ENCODE peak calls at places on chromosomes 2 and 18, in seven cellular contexts. Z is HCT116, P is SK-N-SH, B is K562, E is H1, F is HepG2, R is GM12878. N is an unnamed sample.

GRCh38 chr2:227036527-227036926 is 127.5 kb downstream of the COL4A4 start:
- DNase-seq in Z (no peak), P (no peak), B (no peak), E (no peak), F (no peak), R (no peak), N (no peak)

GRCh38 chr2:177329035-177329434 is 63.5 kb upstream of the AGPS start:
- DNase-seq in Z (no peak), P (no peak), B (peak; percentile 20), E (no peak), F (no peak), R (no peak), N (no peak)

GRCh38 chr2:216017365-216017764 is 4.0 kb upstream of the MREG start:
- DNase-seq in Z (no peak), P (peak; percentile 63), B (no peak), E (no peak), F (no peak), R (peak; percentile 68), N (no peak)

GRCh38 chr2:126751477-126751876 is 95.5 kb downstream of the GYPC start:
- DNase-seq in Z (no peak), P (no peak), B (no peak), E (no peak), F (no peak), R (no peak), N (no peak)

GRCh38 chr2:128410758-128411215 is 92.1 kb upstream of the HS6ST1 start:
- DNase-seq in Z (no peak), P (peak; percentile 19), B (no peak), E (no peak), F (no peak), R (no peak), N (no peak)

GRCh38 chr2:109510136-109511028 is 103.4 kb downstream of the SEPTIN10 start:
- DNase-seq in Z (peak; percentile 50), P (peak; percentile 87), B (peak; percentile 70), E (peak; percentile 21), F (peak; percentile 75), R (peak; percentile 27), N (peak; percentile 71)

GRCh38 chr2:12432985-12433640 is 283.6 kb upstream of the TRIB2 start:
- DNase-seq in Z (no peak), P (no peak), B (no peak), E (no peak), F (no peak), R (no peak), N (no peak)

GRCh38 chr18:35993013-35993412 is 20.5 kb downstream of the RMP24 start:
- DNase-seq in Z (no peak), P (no peak), B (no peak), E (no peak), F (no peak), R (no peak), N (no peak)

GRCh38 chr2:208466133-208466919 is 59.7 kb downstream of the PTH2R start:
- DNase-seq in Z (peak; percentile 44), P (peak; percentile 34), B (peak; percentile 53), E (peak; percentile 10), F (peak; percentile 61), R (no peak), N (peak; percentile 55)

GRCh38 chr2:177334940-177335543 is 57.5 kb upstream of the AGPS start:
- DNase-seq in Z (peak; percentile 33), P (peak; percentile 34), B (peak; percentile 55), E (no peak), F (peak; percentile 72), R (no peak), N (no peak)

GRCh38 chr2:175206866-175207265 is 25.4 kb upstream of the ATP5MC3 start:
- DNase-seq in Z (no peak), P (no peak), B (no peak), E (no peak), F (no peak), R (no peak), N (no peak)

GRCh38 chr2:55157474-55157884 is 74.6 kb downstream of the CLHC1 start:
- DNase-seq in Z (no peak), P (peak; percentile 37), B (peak; percentile 52), E (no peak), F (no peak), R (no peak), N (no peak)

GRCh38 chr18:46750626-46751025 is 6.2 kb downstream of the ST8SIA5 start:
- DNase-seq in Z (no peak), P (no peak), B (no peak), E (no peak), F (no peak), R (no peak), N (no peak)

GRCh38 chr2:118593257-118593656 is 254.2 kb downstream of the EN1 start:
- DNase-seq in Z (no peak), P (no peak), B (no peak), E (no peak), F (no peak), R (no peak), N (no peak)

GRCh38 chr2:23414876-23415275 is 29.9 kb downstream of the KLHL29 start:
- DNase-seq in Z (no peak), P (peak; percentile 70), B (peak; percentile 23), E (no peak), F (peak; percentile 21), R (no peak), N (no peak)

GRCh38 chr2:115910270-115910669 is 1467.8 kb downstream of the DPP10 start:
- DNase-seq in Z (no peak), P (peak; percentile 6), B (no peak), E (no peak), F (no peak), R (no peak), N (peak; percentile 22)

GRCh38 chr2:231483398-231484329 is 19.4 kb upstream of the NCL start:
- DNase-seq in Z (no peak), P (peak; percentile 39), B (no peak), E (no peak), F (no peak), R (no peak), N (no peak)

GRCh38 chr2:20444993-20445910 is 1.6 kb upstream of the RHOB start:
- DNase-seq in Z (no peak), P (no peak), B (no peak), E (no peak), F (no peak), R (no peak), N (no peak)

GRCh38 chr2:20447437-20448245 is 767 bp downstream of the RHOB start:
- DNase-seq in Z (no peak), P (peak; percentile 82), B (no peak), E (no peak), F (no peak), R (no peak), N (no peak)

GRCh38 chr2:20448246-20449046 is 1.6 kb downstream of the RHOB start:
- DNase-seq in Z (no peak), P (no peak), B (no peak), E (no peak), F (no peak), R (no peak), N (no peak)

GRCh38 chr2:20446280-20446916 is 476 bp upstream of the RHOB start:
- DNase-seq in Z (no peak), P (no peak), B (no peak), E (no peak), F (no peak), R (no peak), N (no peak)

DNA sequence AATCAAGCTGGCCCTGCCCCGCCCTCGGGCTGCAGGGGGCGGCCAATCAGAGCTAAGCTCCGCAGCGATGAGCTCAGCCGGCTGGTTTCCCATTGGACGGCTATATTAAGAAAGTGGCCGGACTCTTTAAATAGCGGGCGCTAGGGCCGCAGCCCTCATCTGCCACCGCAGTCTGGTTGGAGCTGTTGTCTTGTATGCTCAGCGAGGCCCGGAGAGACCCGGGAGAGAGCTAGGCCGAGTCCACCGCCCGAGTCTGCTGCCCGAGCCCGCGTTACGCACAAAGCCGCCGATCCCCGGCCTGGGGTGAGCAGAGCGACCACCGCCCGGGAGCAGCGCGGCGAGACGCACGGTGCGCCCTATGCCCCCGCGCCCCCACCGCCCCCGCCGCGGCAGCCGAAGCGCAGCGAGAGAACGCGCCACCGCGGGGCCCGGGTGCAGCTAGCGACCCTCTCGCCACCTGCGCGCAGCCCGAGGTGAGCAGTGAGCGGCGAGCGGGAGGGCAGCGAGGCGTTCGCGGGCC is at the start of gene RHOB:
- DNase-seq in Z (peak; percentile 94), P (peak; percentile 100), B (peak; percentile 94), E (peak; percentile 95), F (peak; percentile 98), R (peak; percentile 74), N (peak; percentile 98)
- H3K4me3 ChIP-seq in Z (peak within 1 kb of the TSS; percentile 72), P (peak within 1 kb of the TSS; percentile 92), B (peak within 1 kb of the TSS; percentile 36), E (peak within 1 kb of the TSS; percentile 61), F (peak within 1 kb of the TSS; percentile 78), R (peak within 1 kb of the TSS; percentile 60), N (peak within 1 kb of the TSS; percentile 90)

GRCh38 chr2:71882236-71882946 is 265.3 kb downstream of the CYP26B1 start:
- DNase-seq in Z (no peak), P (no peak), B (no peak), E (no peak), F (no peak), R (no peak), N (no peak)
- TF ChIP-seq YY1 in Z (no peak), P (no peak), B (no peak), E (no peak), F (no peak), R (no peak), N (no peak)

GRCh38 chr2:86788881-86789686 is 1.6 kb downstream of the CD8A start:
- DNase-seq in Z (no peak), P (peak; percentile 36), B (no peak), E (no peak), F (no peak), R (no peak), N (no peak)

GRCh38 chr2:86791574-86791973 is 861 bp upstream of the CD8A start:
- DNase-seq in Z (no peak), P (peak; percentile 27), B (no peak), E (no peak), F (no peak), R (no peak), N (no peak)

GRCh38 chr2:86789687-86790133 is 1.0 kb downstream of the CD8A start:
- DNase-seq in Z (no peak), P (peak; percentile 62), B (no peak), E (no peak), F (no peak), R (no peak), N (no peak)

GRCh38 chr2:86790134-86790827 is 432 bp downstream of the CD8A start:
- DNase-seq in Z (no peak), P (peak; percentile 72), B (no peak), E (no peak), F (no peak), R (no peak), N (no peak)

GRCh38 chr2:86790828-86791561 is at the start of gene CD8A:
- DNase-seq in Z (no peak), P (peak; percentile 20), B (no peak), E (no peak), F (no peak), R (no peak), N (no peak)
- H3K4me3 ChIP-seq in Z (no peak within 1 kb of the TSS), P (peak within 1 kb of the TSS; percentile 10), B (no peak within 1 kb of the TSS), E (peak within 1 kb of the TSS; percentile 14), F (no peak within 1 kb of the TSS), R (no peak within 1 kb of the TSS), N (peak within 1 kb of the TSS; percentile 36)

GRCh38 chr2:224796695-224797305 is 80.6 kb upstream of the CCDC195 start:
- DNase-seq in Z (no peak), P (no peak), B (no peak), E (no peak), F (no peak), R (no peak), N (no peak)

DNA sequence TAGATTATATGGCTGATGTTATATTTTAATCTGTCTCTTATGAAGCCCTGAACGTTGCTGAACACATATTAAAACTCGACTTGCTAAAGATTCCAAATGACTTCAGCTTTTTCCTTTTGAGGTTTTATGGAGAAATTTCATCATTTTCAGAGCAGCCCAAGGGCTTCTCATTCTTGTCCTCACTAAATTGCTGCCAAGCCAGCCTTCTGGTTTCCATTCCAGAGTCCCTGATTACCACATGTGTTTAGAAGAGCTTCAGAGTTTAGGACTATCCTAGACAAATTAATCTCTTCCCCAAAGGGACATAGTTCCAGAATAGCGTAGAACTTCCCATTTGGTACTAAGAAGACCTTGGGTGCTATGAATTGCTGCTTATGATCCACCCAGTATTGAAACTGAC is 77.8 kb upstream of the CCDC195 start:
- DNase-seq in Z (no peak), P (no peak), B (no peak), E (no peak), F (no peak), R (no peak), N (no peak)
- TF ChIP-seq YY1 in Z (no peak), P (no peak), B (no peak), E (no peak), F (no peak), R (no peak), N (no peak)